ENCODE peak calls at places on chromosomes 13 and 19, in six cellular contexts. L is NCI-H748 treated with DMSO at 0.1 percent for 48 hours, D is HCEC 1CT, S is GM04504, T is stromal cell of bone marrow, O is B cell. G is an unnamed sample.

GRCh38 chr13:35826626-35827254 is 304.4 kb downstream of the DCLK1 start:
- DNase-seq in T (no peak), S (no peak), O (no peak), L (no peak), D (no peak), G (no peak)

GRCh38 chr19:14550201-14550754 is 20.9 kb downstream of the TECR start:
- DNase-seq in O (no peak), L (no peak), T (no peak), S (no peak), D (no peak), G (no peak)

GRCh38 chr13:108915095-108915633 is 285.8 kb downstream of the MYO16 start:
- DNase-seq in D (peak; percentile 65), T (no peak), S (no peak), O (no peak), L (no peak), G (peak; percentile 49)

GRCh38 chr13:102729560-102730275 is 34.9 kb upstream of the METTL21C start:
- DNase-seq in T (peak; percentile 82), D (peak; percentile 58), S (no peak), L (peak; percentile 17), O (no peak), G (peak; percentile 66)

GRCh38 chr19:29329460-29330134 is 116.6 kb upstream of the UQCRFS1 start:
- DNase-seq in S (no peak), D (no peak), T (no peak), O (no peak), L (no peak), G (no peak)

GRCh38 chr19:46571495-46571894 is 29.6 kb upstream of the CALM3 start:
- DNase-seq in S (no peak), T (no peak), O (no peak), D (no peak), L (no peak), G (no peak)

GRCh38 chr19:33864311-33864850 is 67.7 kb downstream of the KCTD15 start:
- DNase-seq in D (no peak), T (no peak), S (no peak), O (no peak), L (no peak), G (no peak)

GRCh38 chr19:16943942-16944625 is 55.3 kb downstream of the F2RL3 start:
- DNase-seq in D (no peak), L (no peak), O (no peak), T (no peak), S (no peak), G (no peak)

GRCh38 chr13:111475488-111475887 is 155.0 kb downstream of the TEX29 start:
- DNase-seq in S (no peak), D (no peak), T (no peak), L (no peak), O (no peak), G (no peak)

GRCh38 chr19:39679056-39679790 is 23.5 kb downstream of the LGALS16 start:
- DNase-seq in D (no peak), O (no peak), S (no peak), T (peak; percentile 7), L (no peak), G (no peak)

GRCh38 chr13:83895994-83896580 is 13.8 kb upstream of the SLITRK1 start:
- DNase-seq in O (no peak), S (no peak), L (no peak), T (no peak), D (peak; percentile 89), G (no peak)

GRCh38 chr19:34096020-34096915 is 76.0 kb upstream of the LSM14A start:
- DNase-seq in T (peak; percentile 18), S (no peak), L (peak; percentile 77), D (peak; percentile 43), O (no peak), G (peak; percentile 29)

G was measured in fibroblast of the conjunctiva.